ENCODE peak calls at places on chromosomes 2 and 18, in nine cellular contexts. One of them, this sample, is unnamed.

GRCh38 chr2:71792926-71793761 is 339.8 kb downstream of the DYSF start:
- DNase-seq in astrocyte of the spinal cord: peak
- DNase-seq in heart right ventricle: no peak
- DNase-seq in AG09309: peak
- DNase-seq in A549: no peak
- DNase-seq in BJ: peak
- DNase-seq in HL-60: no peak
- DNase-seq in cardiac muscle cell: no peak
- DNase-seq in IMR-90: peak
- DNase-seq in this sample: no peak

GRCh38 chr2:101989740-101990460 is 1.9 kb upstream of the IL1R2 start:
- DNase-seq in astrocyte of the spinal cord: no peak
- DNase-seq in heart right ventricle: no peak
- DNase-seq in AG09309: no peak
- DNase-seq in A549: no peak
- DNase-seq in BJ: no peak
- DNase-seq in HL-60: no peak
- DNase-seq in cardiac muscle cell: no peak
- DNase-seq in IMR-90: no peak
- DNase-seq in this sample: no peak

GRCh38 chr2:46800625-46801024 is 115.0 kb downstream of the MCFD2 start:
- DNase-seq in astrocyte of the spinal cord: no peak
- DNase-seq in heart right ventricle: no peak
- DNase-seq in AG09309: no peak
- DNase-seq in A549: no peak
- DNase-seq in BJ: no peak
- DNase-seq in HL-60: no peak
- DNase-seq in cardiac muscle cell: no peak
- DNase-seq in IMR-90: no peak
- DNase-seq in this sample: no peak

GRCh38 chr2:238793351-238793750 is 54.5 kb upstream of the TWIST2 start:
- DNase-seq in astrocyte of the spinal cord: no peak
- DNase-seq in heart right ventricle: no peak
- DNase-seq in AG09309: no peak
- DNase-seq in A549: no peak
- DNase-seq in BJ: no peak
- DNase-seq in HL-60: no peak
- DNase-seq in cardiac muscle cell: no peak
- DNase-seq in IMR-90: peak
- DNase-seq in this sample: peak

GRCh38 chr18:24212939-24213338 is 74.1 kb downstream of the CABYR start:
- DNase-seq in astrocyte of the spinal cord: peak
- DNase-seq in heart right ventricle: no peak
- DNase-seq in AG09309: peak
- DNase-seq in A549: peak
- DNase-seq in BJ: peak
- DNase-seq in HL-60: no peak
- DNase-seq in cardiac muscle cell: no peak
- DNase-seq in IMR-90: peak
- DNase-seq in this sample: peak

GRCh38 chr2:240620149-240620731 is 5.0 kb upstream of the GPR35 start:
- DNase-seq in astrocyte of the spinal cord: no peak
- DNase-seq in heart right ventricle: no peak
- DNase-seq in AG09309: no peak
- DNase-seq in A549: no peak
- DNase-seq in BJ: no peak
- DNase-seq in HL-60: no peak
- DNase-seq in cardiac muscle cell: no peak
- DNase-seq in IMR-90: no peak
- DNase-seq in this sample: no peak

GRCh38 chr2:17166506-17166905 is 351.7 kb downstream of the RAD51AP2 start:
- DNase-seq in astrocyte of the spinal cord: peak
- DNase-seq in heart right ventricle: no peak
- DNase-seq in AG09309: peak
- DNase-seq in A549: no peak
- DNase-seq in BJ: no peak
- DNase-seq in HL-60: no peak
- DNase-seq in cardiac muscle cell: no peak
- DNase-seq in IMR-90: peak
- DNase-seq in this sample: no peak

GRCh38 chr2:239378021-239378917 is 22.6 kb downstream of the HDAC4 start:
- DNase-seq in astrocyte of the spinal cord: no peak
- DNase-seq in heart right ventricle: no peak
- DNase-seq in AG09309: no peak
- DNase-seq in A549: no peak
- DNase-seq in BJ: no peak
- DNase-seq in HL-60: no peak
- DNase-seq in cardiac muscle cell: no peak
- DNase-seq in IMR-90: no peak
- DNase-seq in this sample: no peak

GRCh38 chr2:238651306-238652052 is 196.4 kb upstream of the TWIST2 start:
- DNase-seq in astrocyte of the spinal cord: no peak
- DNase-seq in heart right ventricle: no peak
- DNase-seq in AG09309: no peak
- DNase-seq in A549: no peak
- DNase-seq in BJ: no peak
- DNase-seq in HL-60: no peak
- DNase-seq in cardiac muscle cell: no peak
- DNase-seq in IMR-90: no peak
- DNase-seq in this sample: no peak

GRCh38 chr2:206700141-206700540 is 18.1 kb downstream of the DYTN start:
- DNase-seq in astrocyte of the spinal cord: no peak
- DNase-seq in heart right ventricle: no peak
- DNase-seq in AG09309: no peak
- DNase-seq in A549: no peak
- DNase-seq in BJ: no peak
- DNase-seq in HL-60: no peak
- DNase-seq in cardiac muscle cell: no peak
- DNase-seq in IMR-90: no peak
- DNase-seq in this sample: peak

GRCh38 chr2:189555243-189555642 is 25.3 kb downstream of the SLC40A1 start:
- DNase-seq in astrocyte of the spinal cord: no peak
- DNase-seq in heart right ventricle: no peak
- DNase-seq in AG09309: no peak
- DNase-seq in A549: peak
- DNase-seq in BJ: no peak
- DNase-seq in HL-60: no peak
- DNase-seq in cardiac muscle cell: no peak
- DNase-seq in IMR-90: peak
- DNase-seq in this sample: no peak

GRCh38 chr2:191539068-191539467 is 138.9 kb upstream of the NABP1 start:
- DNase-seq in astrocyte of the spinal cord: peak
- DNase-seq in heart right ventricle: no peak
- DNase-seq in AG09309: no peak
- DNase-seq in A549: peak
- DNase-seq in BJ: no peak
- DNase-seq in HL-60: peak
- DNase-seq in cardiac muscle cell: peak
- DNase-seq in IMR-90: peak
- DNase-seq in this sample: peak

DNA sequence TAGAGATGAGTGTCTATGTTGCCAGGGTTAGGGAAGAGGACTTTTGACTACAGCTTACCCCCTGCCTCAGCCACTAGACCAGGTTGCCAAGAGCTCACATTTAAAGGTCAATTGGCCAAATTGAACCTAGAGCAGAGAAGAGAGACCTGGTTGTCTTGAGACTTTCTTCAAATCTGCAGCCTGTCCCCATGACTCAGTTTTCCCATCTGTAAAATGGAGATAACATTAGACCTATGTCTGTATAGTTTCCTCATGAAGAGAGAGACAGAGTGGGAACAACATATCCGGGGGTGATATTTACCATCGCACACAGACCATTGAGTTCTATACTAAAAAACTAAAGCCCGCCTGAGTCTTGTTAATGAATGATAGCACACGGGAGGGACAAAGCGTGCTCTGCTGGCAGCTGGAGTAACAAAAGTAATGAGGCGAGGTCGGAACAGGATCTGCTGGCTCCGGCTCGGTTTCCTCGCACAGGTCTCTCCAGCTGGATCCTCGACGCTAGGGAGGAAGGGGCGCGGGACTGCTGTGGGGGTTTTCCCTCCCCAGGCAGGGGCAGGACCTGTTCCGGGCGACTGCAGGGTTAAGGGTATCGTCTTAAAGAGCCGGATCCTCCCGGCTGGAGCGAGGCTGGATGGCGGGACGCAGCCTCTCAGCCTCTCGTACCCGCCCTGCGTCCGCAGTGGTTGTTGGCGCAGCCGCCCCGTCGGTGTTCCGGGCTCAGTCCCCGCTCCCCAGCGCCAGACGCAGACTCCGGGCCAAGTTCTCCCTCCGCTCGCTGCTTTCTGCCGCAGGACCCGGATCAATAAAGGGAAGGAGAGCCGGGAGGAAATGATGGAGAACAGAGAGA is 1.4 kb upstream of the LIPG start:
- DNase-seq in astrocyte of the spinal cord: no peak
- DNase-seq in heart right ventricle: no peak
- DNase-seq in AG09309: no peak
- DNase-seq in A549: no peak
- DNase-seq in BJ: no peak
- DNase-seq in HL-60: no peak
- DNase-seq in cardiac muscle cell: no peak
- DNase-seq in IMR-90: no peak
- DNase-seq in this sample: peak
- H3K4me3 ChIP-seq in astrocyte of the spinal cord: peak
- H3K4me3 ChIP-seq in heart right ventricle: peak
- H3K4me3 ChIP-seq in AG09309: peak
- H3K4me3 ChIP-seq in A549: peak
- H3K4me3 ChIP-seq in BJ: peak
- H3K4me3 ChIP-seq in HL-60: no peak
- H3K4me3 ChIP-seq in cardiac muscle cell: peak
- H3K4me3 ChIP-seq in IMR-90: peak
- H3K4me3 ChIP-seq in this sample: peak

GRCh38 chr18:57807336-57808117 is 4.4 kb upstream of the ATP8B1 start:
- DNase-seq in astrocyte of the spinal cord: peak
- DNase-seq in heart right ventricle: no peak
- DNase-seq in AG09309: no peak
- DNase-seq in A549: no peak
- DNase-seq in BJ: peak
- DNase-seq in HL-60: no peak
- DNase-seq in cardiac muscle cell: no peak
- DNase-seq in IMR-90: peak
- DNase-seq in this sample: peak
- TF ChIP-seq CTCF in astrocyte of the spinal cord: no peak
- TF ChIP-seq CTCF in heart right ventricle: no peak
- TF ChIP-seq CTCF in AG09309: no peak
- TF ChIP-seq CTCF in A549: no peak
- TF ChIP-seq CTCF in BJ: no peak
- TF ChIP-seq CTCF in HL-60: no peak
- TF ChIP-seq CTCF in cardiac muscle cell: no peak
- TF ChIP-seq CTCF in IMR-90: no peak
- TF ChIP-seq CTCF in this sample: no peak

GRCh38 chr2:11941201-11942041 is 195.0 kb downstream of the LPIN1 start:
- DNase-seq in astrocyte of the spinal cord: no peak
- DNase-seq in heart right ventricle: peak
- DNase-seq in AG09309: no peak
- DNase-seq in A549: no peak
- DNase-seq in BJ: no peak
- DNase-seq in HL-60: no peak
- DNase-seq in cardiac muscle cell: no peak
- DNase-seq in IMR-90: no peak
- DNase-seq in this sample: no peak

GRCh38 chr2:11949732-11950503 is 203.5 kb downstream of the LPIN1 start:
- DNase-seq in astrocyte of the spinal cord: no peak
- DNase-seq in heart right ventricle: no peak
- DNase-seq in AG09309: no peak
- DNase-seq in A549: no peak
- DNase-seq in BJ: no peak
- DNase-seq in HL-60: no peak
- DNase-seq in cardiac muscle cell: no peak
- DNase-seq in IMR-90: no peak
- DNase-seq in this sample: no peak

GRCh38 chr2:11940799-11941198 is 194.4 kb downstream of the LPIN1 start:
- DNase-seq in astrocyte of the spinal cord: no peak
- DNase-seq in heart right ventricle: no peak
- DNase-seq in AG09309: no peak
- DNase-seq in A549: no peak
- DNase-seq in BJ: no peak
- DNase-seq in HL-60: no peak
- DNase-seq in cardiac muscle cell: no peak
- DNase-seq in IMR-90: no peak
- DNase-seq in this sample: no peak

GRCh38 chr2:11944311-11944710 is 197.9 kb downstream of the LPIN1 start:
- DNase-seq in astrocyte of the spinal cord: no peak
- DNase-seq in heart right ventricle: no peak
- DNase-seq in AG09309: no peak
- DNase-seq in A549: no peak
- DNase-seq in BJ: no peak
- DNase-seq in HL-60: no peak
- DNase-seq in cardiac muscle cell: no peak
- DNase-seq in IMR-90: no peak
- DNase-seq in this sample: no peak

DNA sequence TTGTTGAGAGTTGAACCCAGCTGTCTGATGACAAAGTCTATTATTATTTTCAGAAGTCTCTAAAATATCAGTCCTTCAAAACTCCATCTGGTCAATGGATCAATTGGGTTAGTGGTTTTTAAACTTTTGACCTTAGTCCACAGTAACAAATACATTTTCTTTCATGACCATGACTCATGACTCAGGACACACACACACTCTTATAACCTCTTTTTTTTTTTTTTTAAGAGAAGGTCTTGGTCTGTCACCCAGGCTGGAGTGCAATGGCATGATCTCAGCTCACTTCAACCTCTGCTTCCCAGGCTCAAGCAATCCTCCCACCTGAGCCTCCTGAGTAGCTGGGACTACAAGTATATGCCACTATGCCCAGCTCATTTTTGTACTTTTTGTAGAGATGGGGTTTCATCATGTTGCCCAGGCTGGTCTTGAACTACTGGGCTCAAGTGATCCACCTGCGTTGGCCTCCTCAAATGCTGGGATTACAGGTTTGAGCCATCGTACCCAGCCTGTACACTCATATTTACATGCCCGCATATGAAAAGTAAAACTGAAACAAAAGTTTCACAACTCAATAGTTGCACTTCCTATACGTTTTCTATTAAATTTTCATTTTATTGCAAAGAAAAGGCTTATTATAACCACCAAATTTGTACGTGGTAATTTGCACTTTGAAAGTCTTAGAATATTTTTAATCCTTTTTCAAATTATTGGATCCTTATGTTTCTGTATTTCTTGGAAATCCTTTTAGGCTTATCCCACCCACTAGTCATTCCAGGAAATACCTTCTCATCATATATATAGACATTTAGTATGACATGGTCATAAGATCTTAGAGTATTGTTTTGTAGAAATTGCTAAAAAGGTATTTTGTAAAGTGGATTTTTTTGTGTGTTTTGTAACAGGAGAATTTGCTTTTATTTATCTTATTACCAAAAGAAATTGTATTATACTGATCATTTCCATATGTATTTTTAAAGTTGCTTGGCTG is 199.0 kb downstream of the LPIN1 start:
- DNase-seq in astrocyte of the spinal cord: no peak
- DNase-seq in heart right ventricle: no peak
- DNase-seq in AG09309: no peak
- DNase-seq in A549: no peak
- DNase-seq in BJ: no peak
- DNase-seq in HL-60: no peak
- DNase-seq in cardiac muscle cell: no peak
- DNase-seq in IMR-90: no peak
- DNase-seq in this sample: peak
- H3K4me3 ChIP-seq in astrocyte of the spinal cord: no peak
- H3K4me3 ChIP-seq in heart right ventricle: no peak
- H3K4me3 ChIP-seq in AG09309: no peak
- H3K4me3 ChIP-seq in A549: no peak
- H3K4me3 ChIP-seq in BJ: no peak
- H3K4me3 ChIP-seq in HL-60: no peak
- H3K4me3 ChIP-seq in cardiac muscle cell: no peak
- H3K4me3 ChIP-seq in IMR-90: no peak
- H3K4me3 ChIP-seq in this sample: no peak

GRCh38 chr18:9429662-9429993 is 45.7 kb upstream of the RALBP1 start:
- DNase-seq in astrocyte of the spinal cord: no peak
- DNase-seq in heart right ventricle: no peak
- DNase-seq in AG09309: peak
- DNase-seq in A549: no peak
- DNase-seq in BJ: no peak
- DNase-seq in HL-60: no peak
- DNase-seq in cardiac muscle cell: no peak
- DNase-seq in IMR-90: peak
- DNase-seq in this sample: peak
- TF ChIP-seq CTCF in astrocyte of the spinal cord: no peak
- TF ChIP-seq CTCF in heart right ventricle: no peak
- TF ChIP-seq CTCF in AG09309: no peak
- TF ChIP-seq CTCF in A549: no peak
- TF ChIP-seq CTCF in BJ: no peak
- TF ChIP-seq CTCF in HL-60: no peak
- TF ChIP-seq CTCF in cardiac muscle cell: no peak
- TF ChIP-seq CTCF in IMR-90: no peak
- TF ChIP-seq CTCF in this sample: no peak

This sample was measured in fibroblast of mammary gland.